ENCODE peak calls at places on chromosomes 13 and 19, in five cellular contexts. G is PC-3, C is OCI-LY7, I is HCT116, R is GM23338. N is an unnamed sample.

GRCh38 chr13:49302817-49303216 is 55.1 kb downstream of the CDADC1 start:
- DNase-seq in R (no peak), C (no peak), I (no peak), G (no peak), N (no peak)

GRCh38 chr13:27476943-27477681 is 26.7 kb upstream of the MTIF3 start:
- DNase-seq in G (peak; percentile 89), I (no peak), C (peak; percentile 25), R (no peak), N (peak; percentile 74)

GRCh38 chr19:10744848-10745293 is 27.0 kb downstream of the DNM2 start:
- DNase-seq in I (no peak), C (no peak), R (no peak), G (no peak), N (no peak)

GRCh38 chr19:54464044-54464623 is 556 bp upstream of the LENG9 start:
- DNase-seq in R (peak; percentile 100), I (peak; percentile 97), C (peak; percentile 99), G (peak; percentile 97), N (peak; percentile 97)

GRCh38 chr19:3548594-3548993 is 8.8 kb downstream of the MFSD12 start:
- DNase-seq in I (no peak), R (no peak), C (no peak), G (no peak), N (no peak)

GRCh38 chr13:73222627-73223026 is 163.8 kb downstream of the KLF5 start:
- DNase-seq in C (no peak), R (no peak), I (no peak), G (no peak), N (no peak)

GRCh38 chr13:100147825-100148224 is 58.9 kb downstream of the PCCA start:
- DNase-seq in G (no peak), R (no peak), C (no peak), I (no peak), N (no peak)

GRCh38 chr19:42088471-42089190 is 12.7 kb downstream of the ZNF574 start:
- DNase-seq in R (no peak), C (no peak), G (no peak), I (no peak), N (no peak)

GRCh38 chr19:6654347-6655310 is 15.3 kb downstream of the TNFSF14 start:
- DNase-seq in R (no peak), G (no peak), I (no peak), C (peak; percentile 36), N (no peak)

GRCh38 chr19:7850429-7850819 is 20.4 kb downstream of the EVI5L start:
- DNase-seq in C (no peak), R (no peak), G (no peak), I (no peak), N (no peak)

GRCh38 chr13:91112191-91112579 is 235.3 kb upstream of the MIR17HG start:
- DNase-seq in I (no peak), R (no peak), G (no peak), C (no peak), N (no peak)

GRCh38 chr13:29771247-29771646 is 79.2 kb downstream of the UBL3 start:
- DNase-seq in R (peak; percentile 52), G (peak; percentile 70), I (peak; percentile 37), C (peak; percentile 41), N (peak; percentile 25)

GRCh38 chr13:41502676-41503075 is 45.3 kb downstream of the RGCC start:
- DNase-seq in R (no peak), G (no peak), I (no peak), C (peak; percentile 99), N (no peak)

GRCh38 chr19:46428278-46429141 is at the start of gene PNMA8C:
- DNase-seq in I (no peak), R (peak; percentile 96), C (peak; percentile 87), G (no peak), N (peak; percentile 77)

GRCh38 chr13:49711218-49711863 is 20.1 kb upstream of the EBPL start:
- DNase-seq in I (no peak), C (no peak), G (peak; percentile 43), R (no peak), N (peak; percentile 26)

GRCh38 chr19:37817180-37817911 is 38.0 kb upstream of the ZNF573 start:
- DNase-seq in I (no peak), C (no peak), G (no peak), R (peak; percentile 95), N (peak; percentile 78)

GRCh38 chr19:28396259-28396940 is 816.6 kb downstream of the UQCRFS1 start:
- DNase-seq in G (no peak), I (no peak), C (no peak), R (peak; percentile 49), N (no peak)

GRCh38 chr19:54186934-54187381 is 2.4 kb downstream of the MBOAT7 start:
- DNase-seq in R (no peak), I (no peak), G (no peak), C (no peak), N (peak; percentile 74)

DNA sequence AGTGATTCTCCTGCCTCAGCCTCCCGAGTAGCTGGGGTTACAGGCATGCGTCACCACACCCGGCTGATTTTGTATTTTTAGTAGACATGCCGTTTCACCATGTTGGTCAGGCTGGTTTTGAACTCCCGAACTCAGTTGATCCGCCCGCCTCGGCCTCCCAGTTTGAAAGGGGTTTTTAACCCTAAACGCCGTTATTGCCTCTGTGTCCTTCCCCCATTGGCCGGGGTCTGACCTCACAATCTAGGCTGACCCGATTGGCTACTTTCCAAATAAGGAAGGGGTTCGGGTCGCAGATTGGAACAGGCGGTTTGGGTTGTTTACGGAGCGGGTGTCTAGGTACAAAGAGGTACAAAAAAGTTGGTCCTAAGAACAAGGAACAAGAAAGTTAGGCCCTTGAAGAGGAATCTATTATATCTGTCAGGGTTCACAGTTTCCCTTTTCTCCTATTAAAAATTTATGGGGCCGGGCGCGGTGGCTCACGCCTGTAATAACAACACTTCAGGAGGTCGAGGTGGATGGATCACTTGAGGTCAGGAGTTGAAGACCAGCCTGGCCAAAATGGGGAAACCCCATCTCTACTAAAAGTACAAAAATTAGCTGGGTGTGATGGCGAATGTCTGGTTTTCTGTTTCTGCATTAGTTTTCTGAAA is 1.0 kb downstream of the ZNF253 start:
- DNase-seq in C (peak; percentile 84), I (no peak), R (peak; percentile 95), G (no peak), N (peak; percentile 43)
- TF ChIP-seq EZH2phosphoT487 in C (no peak), I (no peak), R (no peak), G (no peak), N (no peak)

GRCh38 chr13:37515226-37515625 is 83.3 kb downstream of the POSTN start:
- DNase-seq in R (no peak), G (no peak), I (no peak), C (no peak), N (no peak)
- TF ChIP-seq CTCF in R (no peak), G (no peak), I (no peak), C (no peak), N (no peak)

GRCh38 chr19:2359992-2360875 is at the start of gene TMPRSS9:
- DNase-seq in G (no peak), I (no peak), R (no peak), C (no peak), N (no peak)

GRCh38 chr19:2362970-2363300 is 2.9 kb downstream of the TMPRSS9 start:
- DNase-seq in C (no peak), R (no peak), G (no peak), I (no peak), N (no peak)

GRCh38 chr19:2362039-2362969 is 2.2 kb downstream of the TMPRSS9 start:
- DNase-seq in R (no peak), C (no peak), I (no peak), G (no peak), N (no peak)

GRCh38 chr19:2360876-2361232 is 789 bp downstream of the TMPRSS9 start:
- DNase-seq in C (no peak), G (no peak), R (no peak), I (no peak), N (no peak)

GRCh38 chr19:2361259-2362038 is 1.4 kb downstream of the TMPRSS9 start:
- DNase-seq in R (no peak), C (no peak), I (no peak), G (no peak), N (no peak)
- TF ChIP-seq EZH2phosphoT487 in R (no peak), C (no peak), I (no peak), G (no peak), N (no peak)

DNA sequence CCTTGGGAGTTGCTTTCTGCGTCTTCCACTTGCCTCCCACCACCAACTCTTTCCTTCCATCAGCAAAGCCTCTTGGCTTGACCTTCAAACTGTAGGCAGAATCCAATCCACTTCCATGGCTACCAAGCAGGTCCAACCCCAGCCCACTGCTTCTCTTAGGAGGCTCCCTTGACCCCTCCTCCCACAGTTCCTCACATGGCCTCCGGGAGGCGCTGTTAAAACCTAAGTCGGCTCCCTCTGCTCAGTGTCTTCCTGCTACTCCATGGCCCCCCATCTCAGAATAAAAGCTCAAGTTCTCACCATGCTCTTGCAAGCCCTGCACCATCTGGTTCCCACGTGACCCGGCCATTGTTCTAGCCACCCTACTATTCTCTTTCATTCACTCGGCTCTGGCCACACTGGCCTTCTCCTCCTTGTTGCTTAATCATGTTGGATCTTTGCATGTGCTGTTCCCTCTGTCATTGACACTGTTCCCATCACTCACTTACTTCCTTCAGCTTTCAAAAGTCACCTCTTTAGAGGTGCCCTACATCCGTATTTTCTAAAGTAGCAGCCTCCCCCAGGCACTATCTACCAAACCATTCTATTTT is 7.5 kb downstream of the IZUMO2 start:
- DNase-seq in G (no peak), I (no peak), R (peak; percentile 80), C (no peak), N (no peak)
- TF ChIP-seq CTCF in G (peak; percentile 56), I (no peak), R (peak; percentile 87), C (peak; percentile 64), N (no peak)

N was measured in hepatocyte.